ENCODE peak calls at places on chromosomes 1 and 21, in four cellular contexts. D is HepG2, I is K562, E is GM12878. S is an unnamed sample.

GRCh38 chr1:35539824-35540261 is 17.4 kb downstream of the KIAA0319L start:
- DNase-seq in E (peak; percentile 60), I (no peak), D (no peak), S (no peak)

GRCh38 chr21:44082648-44083436 is 24.4 kb upstream of the PWP2 start:
- DNase-seq in D (no peak), I (no peak), E (no peak), S (no peak)

GRCh38 chr21:38319781-38320180 is 63.0 kb downstream of the KCNJ15 start:
- DNase-seq in D (no peak), I (no peak), E (no peak), S (no peak)

GRCh38 chr1:234188454-234188792 is 184.8 kb upstream of the COA6 start:
- DNase-seq in I (no peak), E (peak; percentile 12), D (peak; percentile 34), S (no peak)

GRCh38 chr21:28521932-28522826 is 470.5 kb downstream of the LTN1 start:
- DNase-seq in D (no peak), I (no peak), E (no peak), S (no peak)

GRCh38 chr1:68936530-68936929 is 439.6 kb upstream of the DEPDC1 start:
- DNase-seq in D (no peak), E (no peak), I (no peak), S (no peak)

GRCh38 chr1:44059956-44060355 is 28.7 kb upstream of the SLC6A9 start:
- DNase-seq in D (no peak), E (no peak), I (no peak), S (no peak)

GRCh38 chr1:118258975-118259374 is 73.9 kb upstream of the SPAG17 start:
- DNase-seq in I (no peak), D (no peak), E (no peak), S (no peak)

GRCh38 chr1:115655916-115656315 is 14.1 kb downstream of the VANGL1 start:
- DNase-seq in E (no peak), I (no peak), D (no peak), S (no peak)

GRCh38 chr1:26302733-26303405 is 3.6 kb downstream of the UBXN11 start:
- DNase-seq in D (no peak), E (no peak), I (no peak), S (no peak)

GRCh38 chr1:975896-976683 is 5.8 kb downstream of the PERM1 start:
- DNase-seq in D (peak; percentile 39), I (peak; percentile 59), E (no peak), S (peak; percentile 84)

GRCh38 chr1:221182791-221183533 is 303.7 kb downstream of the HLX start:
- DNase-seq in D (no peak), I (no peak), E (no peak), S (no peak)

GRCh38 chr1:26296340-26297056 is 9.9 kb downstream of the UBXN11 start:
- DNase-seq in I (no peak), D (no peak), E (no peak), S (no peak)

GRCh38 chr1:19894218-19894617 is 12.0 kb downstream of the OTUD3 start:
- DNase-seq in E (no peak), D (no peak), I (no peak), S (no peak)

GRCh38 chr1:5242850-5243249 is 588.4 kb downstream of the AJAP1 start:
- DNase-seq in E (no peak), D (no peak), I (no peak), S (no peak)

GRCh38 chr1:156887324-156887723 is 6.2 kb upstream of the PEAR1 start:
- DNase-seq in E (no peak), I (no peak), D (no peak), S (no peak)

GRCh38 chr1:165912638-165913037 is 85.2 kb downstream of the UCK2 start:
- DNase-seq in E (no peak), I (no peak), D (no peak), S (no peak)

GRCh38 chr1:107430540-107431228 is 289.8 kb downstream of the NTNG1 start:
- DNase-seq in I (peak; percentile 20), E (peak; percentile 39), D (peak; percentile 67), S (peak; percentile 69)

GRCh38 chr1:229479660-229480399 is 28.3 kb downstream of the NUP133 start:
- DNase-seq in D (no peak), E (peak; percentile 58), I (no peak), S (no peak)

GRCh38 chr1:89198500-89199072 is at the start of gene GBP4:
- DNase-seq in I (no peak), D (no peak), E (peak; percentile 69), S (no peak)

GRCh38 chr1:92442351-92442750 is 44.4 kb downstream of the GFI1 start:
- DNase-seq in E (no peak), D (no peak), I (no peak), S (no peak)

GRCh38 chr1:236100799-236101198 is 35.9 kb upstream of the NID1 start:
- DNase-seq in I (no peak), E (no peak), D (no peak), S (no peak)

GRCh38 chr1:65265296-65266271 is 43.8 kb upstream of the DNAJC6 start:
- DNase-seq in I (no peak), E (no peak), D (peak; percentile 57), S (peak; percentile 69)

GRCh38 chr1:121483961-121484424 is 299.2 kb downstream of the SRGAP2C start:
- DNase-seq in I (no peak), D (no peak), E (no peak), S (no peak)

GRCh38 chr1:158048371-158049067 is 55.1 kb downstream of the KIRREL1 start:
- DNase-seq in D (no peak), E (no peak), I (no peak), S (no peak)

GRCh38 chr21:34702341-34702807 is 33.6 kb downstream of the CLIC6 start:
- DNase-seq in E (no peak), D (no peak), I (no peak), S (no peak)

GRCh38 chr1:18707696-18708257 is 77.1 kb downstream of the PAX7 start:
- DNase-seq in E (no peak), I (no peak), D (no peak), S (no peak)

GRCh38 chr21:44903054-44903685 is 17.5 kb downstream of the ITGB2 start:
- DNase-seq in E (no peak), D (no peak), I (no peak), S (no peak)

GRCh38 chr1:151485685-151486255 is 25.4 kb upstream of the CGN start:
- DNase-seq in D (peak; percentile 16), E (no peak), I (no peak), S (no peak)

GRCh38 chr1:213666113-213666512 is 321.7 kb upstream of the PROX1 start:
- DNase-seq in D (no peak), E (no peak), I (no peak), S (no peak)

GRCh38 chr1:14666376-14666775 is 67.9 kb downstream of the KAZN start:
- DNase-seq in E (no peak), D (no peak), I (no peak), S (no peak)
- TF ChIP-seq SP1 in E (no peak), D (no peak), I (no peak), S (no peak)

DNA sequence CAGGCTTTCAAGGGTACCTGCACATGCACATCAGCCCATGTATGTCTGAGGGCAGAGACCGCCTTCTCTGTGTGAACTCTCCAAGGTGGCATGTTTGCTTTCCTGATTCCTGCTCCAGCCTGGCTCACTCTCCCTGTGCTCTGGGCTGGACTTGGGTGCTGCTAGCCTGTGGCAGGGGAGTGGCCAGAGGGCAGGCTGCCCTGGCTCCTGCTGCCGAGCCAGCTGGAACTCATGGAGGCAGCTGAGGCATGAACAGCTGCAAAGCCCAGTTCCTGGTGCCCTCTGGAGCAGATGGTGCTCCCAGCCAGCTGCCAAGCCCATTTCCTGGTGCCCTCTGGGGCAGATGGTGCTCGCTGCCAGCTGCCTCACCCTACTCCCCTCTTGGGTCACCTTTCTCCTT is 7.6 kb downstream of the UBL4B start:
- DNase-seq in D (no peak), I (no peak), E (no peak), S (no peak)
- TF ChIP-seq FOXK2 in D (no peak), I (no peak), E (no peak), S (no peak)

GRCh38 chr21:31837613-31838390 is 35.0 kb upstream of the HUNK start:
- DNase-seq in E (no peak), D (no peak), I (no peak), S (no peak)
- TF ChIP-seq SP1 in E (no peak), D (no peak), I (no peak), S (no peak)

DNA sequence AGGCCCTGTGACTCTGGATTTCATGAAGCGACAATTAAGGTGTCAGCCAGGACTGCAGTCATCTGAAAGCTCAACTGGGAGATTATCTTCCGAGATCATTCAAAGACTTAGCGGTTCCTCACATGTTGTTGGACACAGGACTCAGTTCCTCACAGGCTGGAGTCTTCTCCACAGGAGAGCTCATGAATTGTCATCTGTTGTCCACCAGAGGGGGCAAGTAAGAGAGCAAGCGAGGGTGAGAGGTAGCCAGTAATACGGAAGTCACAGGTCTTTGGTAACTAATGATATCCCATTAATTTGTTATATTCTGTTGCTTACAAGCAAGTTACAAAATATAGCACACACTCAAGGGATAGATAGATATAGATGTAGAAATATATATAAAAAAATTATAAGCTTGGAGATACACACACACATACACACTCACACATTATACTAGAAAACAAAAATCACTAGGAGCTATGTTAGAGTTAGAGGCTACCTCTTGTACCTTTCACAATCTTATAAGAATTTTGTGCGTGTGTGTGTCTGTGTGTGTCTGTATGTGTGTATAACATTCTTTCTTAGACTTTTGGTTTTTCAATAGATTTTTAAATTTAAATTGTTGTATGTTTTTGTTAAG is 1695.3 kb downstream of the BRINP3 start:
- DNase-seq in I (peak; percentile 15), E (no peak), D (peak; percentile 64), S (peak; percentile 71)
- TF ChIP-seq FOXK2 in I (no peak), E (no peak), D (no peak), S (no peak)